ENCODE peak calls at places on chromosomes 7 and 10, in ten cellular contexts. P is CD4-positive, alpha-beta memory T cell; D is Panc1; U is IMR-90; W is SJSA1; O is mucosa of descending colon; K is tibial nerve; H is fibroblast of lung; M is astrocyte; F is PC-9. Y is an unnamed sample.

GRCh38 chr7:24411226-24411625 is 127.2 kb downstream of the NPY start:
- DNase-seq in P (no peak), D (no peak), U (no peak), W (no peak), O (no peak), K (no peak), H (peak; percentile 1), M (no peak), F (no peak), Y (no peak)

GRCh38 chr10:37872955-37873354 is 15.5 kb upstream of the ZNF248 start:
- DNase-seq in P (no peak), D (no peak), U (no peak), W (no peak), O (no peak), K (no peak), H (no peak), M (no peak), F (no peak), Y (no peak)

GRCh38 chr7:127838816-127839415 is 186.9 kb downstream of the SND1 start:
- DNase-seq in P (no peak), D (no peak), U (peak; percentile 33), W (no peak), O (no peak), K (no peak), H (peak; percentile 73), M (peak; percentile 64), F (no peak), Y (no peak)

GRCh38 chr10:62992145-62992721 is 140.9 kb upstream of the NRBF2 start:
- DNase-seq in P (no peak), D (no peak), U (peak; percentile 34), W (no peak), O (no peak), K (no peak), H (peak; percentile 78), M (peak; percentile 73), F (no peak), Y (no peak)

GRCh38 chr7:87878208-87878735 is 2.0 kb downstream of the DBF4 start:
- DNase-seq in P (no peak), D (no peak), U (peak; percentile 31), W (no peak), O (no peak), K (no peak), H (peak; percentile 51), M (peak; percentile 29), F (no peak), Y (no peak)

GRCh38 chr10:63267414-63268138 is 134.4 kb downstream of the NRBF2 start:
- DNase-seq in P (peak; percentile 30), D (peak; percentile 61), U (peak; percentile 94), W (peak; percentile 83), O (no peak), K (no peak), H (peak; percentile 85), M (peak; percentile 75), F (peak; percentile 35), Y (no peak)

GRCh38 chr10:93547522-93547921 is 18.9 kb upstream of the FFAR4 start:
- DNase-seq in P (no peak), D (no peak), U (no peak), W (no peak), O (no peak), K (no peak), H (no peak), M (no peak), F (no peak), Y (no peak)

GRCh38 chr7:8260871-8261707 is 878 bp downstream of the ICA1 start:
- DNase-seq in P (peak; percentile 3), D (no peak), U (no peak), W (no peak), O (peak; percentile 76), K (no peak), H (peak; percentile 4), M (no peak), F (peak; percentile 61), Y (peak; percentile 85)

GRCh38 chr7:154096-154835 is 38.1 kb upstream of the FAM20C start:
- DNase-seq in P (no peak), D (no peak), U (no peak), W (no peak), O (peak; percentile 28), K (no peak), H (no peak), M (no peak), F (no peak), Y (peak; percentile 61)

GRCh38 chr7:41028591-41028990 is 674.3 kb downstream of the INHBA start:
- DNase-seq in P (no peak), D (no peak), U (no peak), W (no peak), O (no peak), K (no peak), H (peak; percentile 48), M (peak; percentile 27), F (no peak), Y (no peak)

GRCh38 chr10:104122273-104123107 is 519 bp downstream of the SFR1 start:
- DNase-seq in P (no peak), D (no peak), U (peak; percentile 2), W (no peak), O (no peak), K (no peak), H (no peak), M (no peak), F (no peak), Y (no peak)

GRCh38 chr10:126621836-126622235 is 48.7 kb downstream of the C10orf90 start:
- DNase-seq in P (no peak), D (no peak), U (no peak), W (no peak), O (no peak), K (no peak), H (no peak), M (no peak), F (no peak), Y (no peak)

GRCh38 chr7:87452279-87452678 is 23.2 kb downstream of the ABCB4 start:
- DNase-seq in P (no peak), D (no peak), U (no peak), W (no peak), O (no peak), K (no peak), H (no peak), M (no peak), F (no peak), Y (no peak)

GRCh38 chr7:63117-63480 is 129.3 kb upstream of the FAM20C start:
- DNase-seq in P (no peak), D (no peak), U (no peak), W (no peak), O (no peak), K (no peak), H (no peak), M (no peak), F (no peak), Y (peak; percentile 57)

GRCh38 chr7:40986351-40986873 is 716.5 kb downstream of the INHBA start:
- DNase-seq in P (no peak), D (peak; percentile 71), U (peak; percentile 98), W (peak; percentile 85), O (no peak), K (no peak), H (peak; percentile 95), M (peak; percentile 96), F (no peak), Y (no peak)

GRCh38 chr10:13939391-13939790 is 352.6 kb downstream of the PRPF18 start:
- DNase-seq in P (no peak), D (no peak), U (peak; percentile 41), W (no peak), O (no peak), K (no peak), H (peak; percentile 72), M (peak; percentile 70), F (no peak), Y (no peak)

GRCh38 chr10:80090120-80090519 is 11.7 kb downstream of the TMEM254 start:
- DNase-seq in P (no peak), D (no peak), U (no peak), W (no peak), O (no peak), K (no peak), H (no peak), M (no peak), F (no peak), Y (no peak)

GRCh38 chr10:100744980-100745881 is at the start of gene PAX2:
- DNase-seq in P (no peak), D (no peak), U (no peak), W (no peak), O (no peak), K (no peak), H (no peak), M (no peak), F (no peak), Y (peak; percentile 94)
- H3K4me1 ChIP-seq in P (peaks cover 35% of the 10 kb centered on the region), D (peaks cover 41% of the 10 kb centered on the region), U (no peaks in the 10 kb centered on the region), W (no peaks in the 10 kb centered on the region), O (peaks cover 17% of the 10 kb centered on the region), K (peaks cover 40% of the 10 kb centered on the region), H (no peaks in the 10 kb centered on the region), M (no peaks in the 10 kb centered on the region), F (no peaks in the 10 kb centered on the region), Y (peaks cover 23% of the 10 kb centered on the region)

GRCh38 chr10:87524296-87524695 is 19.6 kb downstream of the MINPP1 start:
- DNase-seq in P (no peak), D (no peak), U (no peak), W (no peak), O (no peak), K (no peak), H (no peak), M (no peak), F (no peak), Y (no peak)
- H3K36me3 ChIP-seq in P (peaks cover 5% of the 10 kb centered on the region), D (no peaks in the 10 kb centered on the region), U (peaks cover 6% of the 10 kb centered on the region), W (peaks cover 55% of the 10 kb centered on the region), O (no peaks in the 10 kb centered on the region), K (no peaks in the 10 kb centered on the region), H (no peaks in the 10 kb centered on the region), M (no peaks in the 10 kb centered on the region), F (no peaks in the 10 kb centered on the region), Y (peaks cover 4% of the 10 kb centered on the region)

DNA sequence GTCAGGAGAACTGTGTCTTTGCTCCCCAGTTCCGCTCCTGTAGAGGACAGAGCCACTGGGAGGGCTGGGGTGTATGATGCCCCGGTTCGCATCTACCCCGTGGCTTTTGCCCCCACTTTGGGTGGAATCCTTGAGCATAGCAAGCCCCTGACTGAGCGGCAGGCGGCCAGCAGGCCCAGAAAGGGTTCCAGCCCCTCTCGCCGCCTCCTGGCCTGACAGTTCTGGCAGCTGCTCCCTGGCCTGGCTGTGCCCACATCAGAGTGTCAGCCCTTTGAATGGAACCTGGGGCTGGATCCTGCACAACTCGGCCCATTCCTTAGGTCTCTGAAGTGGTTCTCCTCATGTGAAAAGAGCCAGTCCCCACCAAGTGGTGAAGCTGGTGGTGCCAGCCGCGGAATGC is 106.7 kb downstream of the GRK5 start:
- DNase-seq in P (no peak), D (no peak), U (no peak), W (no peak), O (no peak), K (no peak), H (no peak), M (no peak), F (no peak), Y (no peak)
- H3K4me1 ChIP-seq in P (peaks cover 43% of the 10 kb centered on the region), D (peaks cover 62% of the 10 kb centered on the region), U (peaks cover 51% of the 10 kb centered on the region), W (peaks cover 58% of the 10 kb centered on the region), O (peaks cover 4% of the 10 kb centered on the region), K (peaks cover 8% of the 10 kb centered on the region), H (peaks cover 42% of the 10 kb centered on the region), M (peaks cover 47% of the 10 kb centered on the region), F (peaks cover 46% of the 10 kb centered on the region), Y (peaks cover 6% of the 10 kb centered on the region)

GRCh38 chr7:134300988-134301387 is 15.7 kb downstream of the SLC35B4 start:
- DNase-seq in P (no peak), D (no peak), U (no peak), W (no peak), O (no peak), K (no peak), H (no peak), M (no peak), F (no peak), Y (no peak)
- H3K36me3 ChIP-seq in P (peaks cover 15% of the 10 kb centered on the region), D (no peaks in the 10 kb centered on the region), U (peaks cover 8% of the 10 kb centered on the region), W (peaks cover 58% of the 10 kb centered on the region), O (no peaks in the 10 kb centered on the region), K (no peaks in the 10 kb centered on the region), H (peaks cover 4% of the 10 kb centered on the region), M (peaks cover 30% of the 10 kb centered on the region), F (peaks cover 21% of the 10 kb centered on the region), Y (peaks cover 40% of the 10 kb centered on the region)

GRCh38 chr7:44887293-44887692 is 2.0 kb upstream of the PURB start:
- DNase-seq in P (no peak), D (no peak), U (no peak), W (no peak), O (no peak), K (no peak), H (no peak), M (no peak), F (no peak), Y (no peak)
- H3K4me1 ChIP-seq in P (peaks cover 56% of the 10 kb centered on the region), D (peaks cover 22% of the 10 kb centered on the region), U (peaks cover 7% of the 10 kb centered on the region), W (peaks cover 29% of the 10 kb centered on the region), O (peaks cover 18% of the 10 kb centered on the region), K (peaks cover 21% of the 10 kb centered on the region), H (peaks cover 2% of the 10 kb centered on the region), M (peaks cover 10% of the 10 kb centered on the region), F (peaks cover 28% of the 10 kb centered on the region), Y (no peaks in the 10 kb centered on the region)

Y was measured in kidney.